ENCODE peak calls at places on chromosomes 12 and 14, in ten cellular contexts. One of them, this sample, is unnamed.

GRCh38 chr14:51079085-51079484 is 15.8 kb downstream of the TRIM9 start:
- DNase-seq in A549: no peak
- DNase-seq in adrenal gland: no peak
- DNase-seq in foreskin fibroblast: peak; percentile 6
- DNase-seq in cardiac muscle cell: no peak
- DNase-seq in thoracic aorta: no peak
- DNase-seq in neural progenitor cell: no peak
- DNase-seq in endothelial cell of umbilical vein: no peak
- DNase-seq in right lobe of liver: no peak
- DNase-seq in bronchial epithelial cell: peak; percentile 74
- DNase-seq in this sample: no peak

GRCh38 chr14:53964249-53964648 is 7.6 kb upstream of the BMP4 start:
- DNase-seq in adrenal gland: no peak
- DNase-seq in neural progenitor cell: no peak
- DNase-seq in A549: no peak
- DNase-seq in thoracic aorta: no peak
- DNase-seq in cardiac muscle cell: no peak
- DNase-seq in endothelial cell of umbilical vein: peak; percentile 53
- DNase-seq in foreskin fibroblast: no peak
- DNase-seq in right lobe of liver: no peak
- DNase-seq in bronchial epithelial cell: no peak
- DNase-seq in this sample: no peak

GRCh38 chr14:33774866-33775519 is 175.9 kb downstream of the EGLN3 start:
- DNase-seq in foreskin fibroblast: no peak
- DNase-seq in cardiac muscle cell: no peak
- DNase-seq in right lobe of liver: no peak
- DNase-seq in A549: no peak
- DNase-seq in thoracic aorta: no peak
- DNase-seq in neural progenitor cell: no peak
- DNase-seq in adrenal gland: no peak
- DNase-seq in bronchial epithelial cell: peak; percentile 8
- DNase-seq in endothelial cell of umbilical vein: peak; percentile 16
- DNase-seq in this sample: no peak

GRCh38 chr14:54652188-54652889 is 85.4 kb downstream of the SAMD4A start:
- DNase-seq in cardiac muscle cell: peak; percentile 77
- DNase-seq in foreskin fibroblast: peak; percentile 98
- DNase-seq in bronchial epithelial cell: peak; percentile 96
- DNase-seq in endothelial cell of umbilical vein: peak; percentile 96
- DNase-seq in adrenal gland: peak; percentile 94
- DNase-seq in neural progenitor cell: peak; percentile 65
- DNase-seq in A549: peak; percentile 91
- DNase-seq in right lobe of liver: no peak
- DNase-seq in thoracic aorta: peak; percentile 73
- DNase-seq in this sample: no peak

GRCh38 chr12:46609671-46610070 is 216.1 kb downstream of the SLC38A4 start:
- DNase-seq in neural progenitor cell: no peak
- DNase-seq in adrenal gland: no peak
- DNase-seq in cardiac muscle cell: no peak
- DNase-seq in A549: no peak
- DNase-seq in bronchial epithelial cell: no peak
- DNase-seq in endothelial cell of umbilical vein: no peak
- DNase-seq in right lobe of liver: no peak
- DNase-seq in foreskin fibroblast: no peak
- DNase-seq in thoracic aorta: no peak
- DNase-seq in this sample: no peak

GRCh38 chr14:20935303-20935984 is 19.8 kb upstream of the RNASE2 start:
- DNase-seq in bronchial epithelial cell: no peak
- DNase-seq in A549: no peak
- DNase-seq in endothelial cell of umbilical vein: no peak
- DNase-seq in thoracic aorta: no peak
- DNase-seq in right lobe of liver: no peak
- DNase-seq in foreskin fibroblast: no peak
- DNase-seq in adrenal gland: no peak
- DNase-seq in cardiac muscle cell: no peak
- DNase-seq in neural progenitor cell: no peak
- DNase-seq in this sample: no peak

GRCh38 chr14:62066304-62066703 is 304.1 kb downstream of the SNAPC1 start:
- DNase-seq in adrenal gland: no peak
- DNase-seq in cardiac muscle cell: no peak
- DNase-seq in neural progenitor cell: no peak
- DNase-seq in endothelial cell of umbilical vein: no peak
- DNase-seq in right lobe of liver: no peak
- DNase-seq in A549: no peak
- DNase-seq in thoracic aorta: no peak
- DNase-seq in foreskin fibroblast: no peak
- DNase-seq in bronchial epithelial cell: no peak
- DNase-seq in this sample: no peak

GRCh38 chr14:35369701-35370191 is 34.8 kb downstream of the NFKBIA start:
- DNase-seq in cardiac muscle cell: no peak
- DNase-seq in foreskin fibroblast: no peak
- DNase-seq in thoracic aorta: no peak
- DNase-seq in adrenal gland: peak; percentile 51
- DNase-seq in right lobe of liver: no peak
- DNase-seq in endothelial cell of umbilical vein: no peak
- DNase-seq in bronchial epithelial cell: peak; percentile 95
- DNase-seq in neural progenitor cell: no peak
- DNase-seq in A549: peak; percentile 67
- DNase-seq in this sample: no peak

GRCh38 chr14:68332011-68332410 is 460.9 kb downstream of the ZFP36L1 start:
- DNase-seq in cardiac muscle cell: no peak
- DNase-seq in bronchial epithelial cell: no peak
- DNase-seq in endothelial cell of umbilical vein: no peak
- DNase-seq in A549: no peak
- DNase-seq in neural progenitor cell: no peak
- DNase-seq in right lobe of liver: no peak
- DNase-seq in adrenal gland: no peak
- DNase-seq in thoracic aorta: no peak
- DNase-seq in foreskin fibroblast: no peak
- DNase-seq in this sample: no peak

GRCh38 chr14:58815046-58815701 is 177.4 kb downstream of the DACT1 start:
- DNase-seq in A549: no peak
- DNase-seq in right lobe of liver: no peak
- DNase-seq in neural progenitor cell: no peak
- DNase-seq in foreskin fibroblast: peak; percentile 50
- DNase-seq in bronchial epithelial cell: no peak
- DNase-seq in cardiac muscle cell: no peak
- DNase-seq in thoracic aorta: no peak
- DNase-seq in adrenal gland: peak; percentile 6
- DNase-seq in endothelial cell of umbilical vein: no peak
- DNase-seq in this sample: no peak

GRCh38 chr12:52175411-52176350 is 16.1 kb downstream of the KRT80 start:
- DNase-seq in foreskin fibroblast: no peak
- DNase-seq in right lobe of liver: no peak
- DNase-seq in adrenal gland: no peak
- DNase-seq in A549: no peak
- DNase-seq in cardiac muscle cell: no peak
- DNase-seq in endothelial cell of umbilical vein: peak; percentile 87
- DNase-seq in bronchial epithelial cell: peak; percentile 92
- DNase-seq in neural progenitor cell: peak; percentile 28
- DNase-seq in thoracic aorta: no peak
- DNase-seq in this sample: no peak

GRCh38 chr14:60815371-60815770 is 80.8 kb downstream of the MNAT1 start:
- DNase-seq in bronchial epithelial cell: no peak
- DNase-seq in neural progenitor cell: no peak
- DNase-seq in right lobe of liver: no peak
- DNase-seq in foreskin fibroblast: no peak
- DNase-seq in A549: no peak
- DNase-seq in thoracic aorta: no peak
- DNase-seq in endothelial cell of umbilical vein: no peak
- DNase-seq in cardiac muscle cell: no peak
- DNase-seq in adrenal gland: no peak
- DNase-seq in this sample: no peak

GRCh38 chr12:95192271-95192670 is 25.0 kb downstream of the FGD6 start:
- DNase-seq in right lobe of liver: no peak
- DNase-seq in thoracic aorta: no peak
- DNase-seq in foreskin fibroblast: no peak
- DNase-seq in bronchial epithelial cell: no peak
- DNase-seq in endothelial cell of umbilical vein: no peak
- DNase-seq in adrenal gland: no peak
- DNase-seq in neural progenitor cell: no peak
- DNase-seq in A549: no peak
- DNase-seq in cardiac muscle cell: no peak
- DNase-seq in this sample: no peak

GRCh38 chr14:27672047-27672446 is 1074.2 kb upstream of the NOVA1 start:
- DNase-seq in cardiac muscle cell: no peak
- DNase-seq in bronchial epithelial cell: no peak
- DNase-seq in neural progenitor cell: no peak
- DNase-seq in foreskin fibroblast: no peak
- DNase-seq in thoracic aorta: no peak
- DNase-seq in right lobe of liver: no peak
- DNase-seq in adrenal gland: no peak
- DNase-seq in endothelial cell of umbilical vein: peak; percentile 85
- DNase-seq in A549: no peak
- DNase-seq in this sample: no peak

GRCh38 chr12:77328326-77328725 is 263.0 kb upstream of the E2F7 start:
- DNase-seq in endothelial cell of umbilical vein: no peak
- DNase-seq in adrenal gland: no peak
- DNase-seq in bronchial epithelial cell: peak; percentile 59
- DNase-seq in cardiac muscle cell: no peak
- DNase-seq in A549: no peak
- DNase-seq in thoracic aorta: no peak
- DNase-seq in right lobe of liver: no peak
- DNase-seq in neural progenitor cell: no peak
- DNase-seq in foreskin fibroblast: no peak
- DNase-seq in this sample: no peak

GRCh38 chr14:65079201-65079600 is 23.1 kb downstream of the MAX start:
- DNase-seq in endothelial cell of umbilical vein: peak; percentile 12
- DNase-seq in neural progenitor cell: no peak
- DNase-seq in A549: no peak
- DNase-seq in foreskin fibroblast: no peak
- DNase-seq in cardiac muscle cell: no peak
- DNase-seq in thoracic aorta: no peak
- DNase-seq in adrenal gland: no peak
- DNase-seq in right lobe of liver: no peak
- DNase-seq in bronchial epithelial cell: no peak
- DNase-seq in this sample: no peak

GRCh38 chr12:124756151-124756550 is 107.5 kb downstream of the SCARB1 start:
- DNase-seq in neural progenitor cell: no peak
- DNase-seq in adrenal gland: no peak
- DNase-seq in endothelial cell of umbilical vein: no peak
- DNase-seq in cardiac muscle cell: no peak
- DNase-seq in A549: no peak
- DNase-seq in right lobe of liver: no peak
- DNase-seq in thoracic aorta: no peak
- DNase-seq in bronchial epithelial cell: no peak
- DNase-seq in foreskin fibroblast: no peak
- DNase-seq in this sample: no peak

GRCh38 chr12:124757329-124757728 is 106.3 kb downstream of the SCARB1 start:
- DNase-seq in neural progenitor cell: no peak
- DNase-seq in cardiac muscle cell: no peak
- DNase-seq in bronchial epithelial cell: no peak
- DNase-seq in foreskin fibroblast: no peak
- DNase-seq in adrenal gland: no peak
- DNase-seq in endothelial cell of umbilical vein: no peak
- DNase-seq in right lobe of liver: no peak
- DNase-seq in A549: no peak
- DNase-seq in thoracic aorta: no peak
- DNase-seq in this sample: no peak

GRCh38 chr12:124754949-124755800 is 108.5 kb downstream of the SCARB1 start:
- DNase-seq in A549: no peak
- DNase-seq in foreskin fibroblast: peak; percentile 97
- DNase-seq in cardiac muscle cell: no peak
- DNase-seq in thoracic aorta: peak; percentile 59
- DNase-seq in neural progenitor cell: peak; percentile 71
- DNase-seq in right lobe of liver: peak; percentile 81
- DNase-seq in adrenal gland: peak; percentile 79
- DNase-seq in endothelial cell of umbilical vein: no peak
- DNase-seq in bronchial epithelial cell: no peak
- DNase-seq in this sample: no peak

GRCh38 chr12:124755801-124756148 is 107.9 kb downstream of the SCARB1 start:
- DNase-seq in endothelial cell of umbilical vein: no peak
- DNase-seq in bronchial epithelial cell: no peak
- DNase-seq in A549: no peak
- DNase-seq in adrenal gland: no peak
- DNase-seq in right lobe of liver: no peak
- DNase-seq in thoracic aorta: no peak
- DNase-seq in neural progenitor cell: no peak
- DNase-seq in foreskin fibroblast: no peak
- DNase-seq in cardiac muscle cell: no peak
- DNase-seq in this sample: no peak

GRCh38 chr12:124756730-124757129 is 106.9 kb downstream of the SCARB1 start:
- DNase-seq in bronchial epithelial cell: no peak
- DNase-seq in thoracic aorta: no peak
- DNase-seq in neural progenitor cell: no peak
- DNase-seq in right lobe of liver: no peak
- DNase-seq in adrenal gland: no peak
- DNase-seq in cardiac muscle cell: no peak
- DNase-seq in endothelial cell of umbilical vein: no peak
- DNase-seq in A549: no peak
- DNase-seq in foreskin fibroblast: no peak
- DNase-seq in this sample: no peak
- TF ChIP-seq CTCF in bronchial epithelial cell: no peak
- TF ChIP-seq CTCF in thoracic aorta: no peak
- TF ChIP-seq CTCF in neural progenitor cell: no peak
- TF ChIP-seq CTCF in right lobe of liver: no peak
- TF ChIP-seq CTCF in adrenal gland: no peak
- TF ChIP-seq CTCF in cardiac muscle cell: no peak
- TF ChIP-seq CTCF in endothelial cell of umbilical vein: no peak
- TF ChIP-seq CTCF in A549: no peak
- TF ChIP-seq CTCF in foreskin fibroblast: no peak
- TF ChIP-seq CTCF in this sample: no peak

GRCh38 chr12:14810953-14811483 is 3.0 kb downstream of the SMCO3 start:
- DNase-seq in foreskin fibroblast: no peak
- DNase-seq in bronchial epithelial cell: peak; percentile 37
- DNase-seq in neural progenitor cell: peak; percentile 32
- DNase-seq in thoracic aorta: no peak
- DNase-seq in endothelial cell of umbilical vein: peak; percentile 54
- DNase-seq in A549: peak; percentile 38
- DNase-seq in adrenal gland: peak; percentile 53
- DNase-seq in right lobe of liver: no peak
- DNase-seq in cardiac muscle cell: no peak
- DNase-seq in this sample: no peak
- TF ChIP-seq CTCF in foreskin fibroblast: peak; percentile 68
- TF ChIP-seq CTCF in bronchial epithelial cell: peak; percentile 64
- TF ChIP-seq CTCF in neural progenitor cell: peak; percentile 54
- TF ChIP-seq CTCF in thoracic aorta: no peak
- TF ChIP-seq CTCF in endothelial cell of umbilical vein: peak; percentile 61
- TF ChIP-seq CTCF in A549: peak; percentile 89
- TF ChIP-seq CTCF in adrenal gland: peak; percentile 17
- TF ChIP-seq CTCF in right lobe of liver: peak; percentile 59
- TF ChIP-seq CTCF in cardiac muscle cell: peak; percentile 54
- TF ChIP-seq CTCF in this sample: peak; percentile 38

GRCh38 chr12:129190827-129191226 is 337.5 kb downstream of the GLT1D1 start:
- DNase-seq in right lobe of liver: no peak
- DNase-seq in bronchial epithelial cell: no peak
- DNase-seq in neural progenitor cell: peak; percentile 48
- DNase-seq in A549: no peak
- DNase-seq in foreskin fibroblast: no peak
- DNase-seq in adrenal gland: no peak
- DNase-seq in endothelial cell of umbilical vein: no peak
- DNase-seq in cardiac muscle cell: peak; percentile 12
- DNase-seq in thoracic aorta: no peak
- DNase-seq in this sample: no peak
- TF ChIP-seq CTCF in right lobe of liver: no peak
- TF ChIP-seq CTCF in bronchial epithelial cell: no peak
- TF ChIP-seq CTCF in neural progenitor cell: peak; percentile 45
- TF ChIP-seq CTCF in A549: no peak
- TF ChIP-seq CTCF in foreskin fibroblast: no peak
- TF ChIP-seq CTCF in adrenal gland: no peak
- TF ChIP-seq CTCF in endothelial cell of umbilical vein: no peak
- TF ChIP-seq CTCF in cardiac muscle cell: no peak
- TF ChIP-seq CTCF in thoracic aorta: no peak
- TF ChIP-seq CTCF in this sample: peak; percentile 28

GRCh38 chr12:65840793-65841670 is 16.7 kb downstream of the HMGA2 start:
- DNase-seq in A549: no peak
- DNase-seq in adrenal gland: no peak
- DNase-seq in cardiac muscle cell: no peak
- DNase-seq in endothelial cell of umbilical vein: peak; percentile 96
- DNase-seq in right lobe of liver: no peak
- DNase-seq in thoracic aorta: no peak
- DNase-seq in neural progenitor cell: no peak
- DNase-seq in bronchial epithelial cell: no peak
- DNase-seq in foreskin fibroblast: no peak
- DNase-seq in this sample: no peak

GRCh38 chr12:65845751-65846537 is 21.7 kb downstream of the HMGA2 start:
- DNase-seq in endothelial cell of umbilical vein: no peak
- DNase-seq in A549: no peak
- DNase-seq in cardiac muscle cell: no peak
- DNase-seq in adrenal gland: no peak
- DNase-seq in neural progenitor cell: peak; percentile 72
- DNase-seq in thoracic aorta: no peak
- DNase-seq in right lobe of liver: no peak
- DNase-seq in foreskin fibroblast: no peak
- DNase-seq in bronchial epithelial cell: peak; percentile 76
- DNase-seq in this sample: no peak
- TF ChIP-seq CTCF in endothelial cell of umbilical vein: no peak
- TF ChIP-seq CTCF in A549: no peak
- TF ChIP-seq CTCF in cardiac muscle cell: no peak
- TF ChIP-seq CTCF in adrenal gland: no peak
- TF ChIP-seq CTCF in neural progenitor cell: peak; percentile 39
- TF ChIP-seq CTCF in thoracic aorta: no peak
- TF ChIP-seq CTCF in right lobe of liver: no peak
- TF ChIP-seq CTCF in foreskin fibroblast: no peak
- TF ChIP-seq CTCF in bronchial epithelial cell: no peak
- TF ChIP-seq CTCF in this sample: no peak

This sample was measured in type B pancreatic cell.